ENCODE peak calls at places on chromosomes 4 and X, in eight cellular contexts. Z is pancreas; T is T-cell; B is ascending aorta; N is stimulated activated CD8-positive, alpha-beta memory T cell treated with anti-CD3 and anti-CD28 coated beads, Interleukin-12 subunit alpha, Interleukin-12 subunit beta, amount 100 ng/mL, for 1 hour; P is GM03348; D is amniotic stem cell; J is neural crest cell. K is an unnamed sample.

GRCh38 chr4:109067509-109068205 is 234.8 kb downstream of the COL25A1 start:
- DNase-seq in T (no peak), Z (peak; percentile 11), J (no peak), P (peak; percentile 49), D (no peak), N (no peak), B (no peak), K (peak; percentile 5)

GRCh38 chr4:72186714-72187113 is 154.9 kb downstream of the NPFFR2 start:
- DNase-seq in P (no peak), D (no peak), N (no peak), T (no peak), B (no peak), J (no peak), Z (no peak), K (no peak)

GRCh38 chr4:153947124-153947523 is 158.2 kb upstream of the SFRP2 start:
- DNase-seq in T (no peak), P (no peak), Z (no peak), J (no peak), D (no peak), B (no peak), N (no peak), K (no peak)

GRCh38 chr4:140097572-140097971 is 56.4 kb downstream of the MAML3 start:
- DNase-seq in Z (no peak), T (no peak), P (no peak), J (no peak), N (no peak), D (no peak), B (no peak), K (no peak)

GRCh38 chrX:15973941-15974340 is 119.3 kb upstream of the AP1S2 start:
- DNase-seq in T (no peak), B (no peak), D (no peak), N (no peak), J (no peak), P (peak; percentile 40), Z (peak; percentile 9), K (peak; percentile 17)

GRCh38 chr4:149884046-149884445 is 68.4 kb upstream of the IQCM start:
- DNase-seq in D (no peak), N (no peak), P (peak; percentile 15), T (no peak), Z (no peak), J (no peak), B (no peak), K (peak; percentile 66)

GRCh38 chrX:140733766-140734342 is 24.3 kb downstream of the LINC00632 start:
- DNase-seq in Z (peak; percentile 25), J (peak; percentile 14), N (no peak), D (peak; percentile 0), B (no peak), P (peak; percentile 48), T (no peak), K (peak; percentile 3)

GRCh38 chrX:105837227-105837626 is 14.9 kb downstream of the NRK start:
- DNase-seq in P (no peak), B (no peak), T (no peak), Z (peak; percentile 38), N (no peak), D (peak; percentile 58), J (no peak), K (peak; percentile 84)

GRCh38 chr4:114509340-114509739 is 89.3 kb upstream of the UGT8 start:
- DNase-seq in B (no peak), T (no peak), N (no peak), Z (no peak), J (no peak), P (no peak), D (no peak), K (no peak)

GRCh38 chr4:77538144-77538543 is 67.5 kb upstream of the CXCL13 start:
- DNase-seq in Z (no peak), B (no peak), P (peak; percentile 32), T (no peak), J (no peak), N (no peak), D (no peak), K (no peak)

K was measured in thyroid gland.